ENCODE peak calls at places on chromosomes 7 and 10, in eight cellular contexts. One of them, this sample, is unnamed.

GRCh38 chr7:115676080-115676479 is 354.5 kb downstream of the TFEC start:
- DNase-seq in testis: peak; percentile 77
- DNase-seq in fibroblast of mammary gland: peak; percentile 45
- DNase-seq in esophagus muscularis mucosa: no peak
- DNase-seq in left ventricle myocardium inferior: no peak
- DNase-seq in fibroblast of the aortic adventitia: peak; percentile 79
- DNase-seq in B cell: no peak
- DNase-seq in neural crest cell: peak; percentile 3
- DNase-seq in this sample: no peak

GRCh38 chr10:96153065-96153464 is 23.0 kb downstream of the ZNF518A start:
- DNase-seq in fibroblast of mammary gland: no peak
- DNase-seq in B cell: no peak
- DNase-seq in esophagus muscularis mucosa: no peak
- DNase-seq in left ventricle myocardium inferior: no peak
- DNase-seq in neural crest cell: no peak
- DNase-seq in fibroblast of the aortic adventitia: no peak
- DNase-seq in testis: no peak
- DNase-seq in this sample: no peak

GRCh38 chr10:117374506-117375359 is 507 bp downstream of the PDZD8 start:
- DNase-seq in esophagus muscularis mucosa: no peak
- DNase-seq in fibroblast of the aortic adventitia: peak; percentile 45
- DNase-seq in B cell: no peak
- DNase-seq in fibroblast of mammary gland: peak; percentile 41
- DNase-seq in neural crest cell: peak; percentile 37
- DNase-seq in left ventricle myocardium inferior: peak; percentile 55
- DNase-seq in testis: peak; percentile 64
- DNase-seq in this sample: peak; percentile 45

GRCh38 chr7:75617634-75618234 is 121.0 kb downstream of the HIP1 start:
- DNase-seq in fibroblast of mammary gland: no peak
- DNase-seq in left ventricle myocardium inferior: peak; percentile 62
- DNase-seq in fibroblast of the aortic adventitia: no peak
- DNase-seq in esophagus muscularis mucosa: peak; percentile 94
- DNase-seq in neural crest cell: no peak
- DNase-seq in testis: peak; percentile 45
- DNase-seq in B cell: peak; percentile 73
- DNase-seq in this sample: peak; percentile 87

GRCh38 chr7:7185382-7185989 is 3.1 kb downstream of the C1GALT1 start:
- DNase-seq in left ventricle myocardium inferior: no peak
- DNase-seq in testis: no peak
- DNase-seq in B cell: no peak
- DNase-seq in fibroblast of the aortic adventitia: no peak
- DNase-seq in esophagus muscularis mucosa: no peak
- DNase-seq in fibroblast of mammary gland: no peak
- DNase-seq in neural crest cell: no peak
- DNase-seq in this sample: no peak

GRCh38 chr7:137832382-137832781 is 14.4 kb downstream of the DGKI start:
- DNase-seq in left ventricle myocardium inferior: no peak
- DNase-seq in testis: no peak
- DNase-seq in neural crest cell: no peak
- DNase-seq in fibroblast of mammary gland: no peak
- DNase-seq in fibroblast of the aortic adventitia: no peak
- DNase-seq in B cell: no peak
- DNase-seq in esophagus muscularis mucosa: peak; percentile 39
- DNase-seq in this sample: no peak

GRCh38 chr7:87106974-87107612 is 45.2 kb upstream of the DMTF1 start:
- DNase-seq in esophagus muscularis mucosa: no peak
- DNase-seq in B cell: no peak
- DNase-seq in fibroblast of the aortic adventitia: no peak
- DNase-seq in neural crest cell: no peak
- DNase-seq in testis: no peak
- DNase-seq in fibroblast of mammary gland: no peak
- DNase-seq in left ventricle myocardium inferior: no peak
- DNase-seq in this sample: no peak

GRCh38 chr10:6383099-6383812 is 180.5 kb downstream of the PFKFB3 start:
- DNase-seq in fibroblast of the aortic adventitia: peak; percentile 74
- DNase-seq in left ventricle myocardium inferior: no peak
- DNase-seq in fibroblast of mammary gland: peak; percentile 50
- DNase-seq in testis: no peak
- DNase-seq in B cell: no peak
- DNase-seq in neural crest cell: no peak
- DNase-seq in esophagus muscularis mucosa: peak; percentile 90
- DNase-seq in this sample: no peak

GRCh38 chr7:42876182-42877068 is 35.4 kb downstream of the C7orf25 start:
- DNase-seq in neural crest cell: peak; percentile 72
- DNase-seq in fibroblast of mammary gland: peak; percentile 69
- DNase-seq in B cell: peak; percentile 48
- DNase-seq in fibroblast of the aortic adventitia: peak; percentile 71
- DNase-seq in left ventricle myocardium inferior: no peak
- DNase-seq in esophagus muscularis mucosa: no peak
- DNase-seq in testis: peak; percentile 75
- DNase-seq in this sample: peak; percentile 79

GRCh38 chr7:121420976-121421375 is 24.9 kb upstream of the FAM3C start:
- DNase-seq in fibroblast of mammary gland: no peak
- DNase-seq in testis: no peak
- DNase-seq in esophagus muscularis mucosa: no peak
- DNase-seq in B cell: no peak
- DNase-seq in neural crest cell: no peak
- DNase-seq in fibroblast of the aortic adventitia: no peak
- DNase-seq in left ventricle myocardium inferior: no peak
- DNase-seq in this sample: no peak

GRCh38 chr10:2049560-2049959 is 312.2 kb upstream of the ADARB2 start:
- DNase-seq in neural crest cell: no peak
- DNase-seq in B cell: no peak
- DNase-seq in fibroblast of mammary gland: no peak
- DNase-seq in left ventricle myocardium inferior: no peak
- DNase-seq in testis: no peak
- DNase-seq in esophagus muscularis mucosa: no peak
- DNase-seq in fibroblast of the aortic adventitia: no peak
- DNase-seq in this sample: no peak

GRCh38 chr10:115818015-115818414 is 455.0 kb downstream of the GFRA1 start:
- DNase-seq in left ventricle myocardium inferior: no peak
- DNase-seq in B cell: no peak
- DNase-seq in fibroblast of mammary gland: peak; percentile 25
- DNase-seq in testis: no peak
- DNase-seq in neural crest cell: no peak
- DNase-seq in fibroblast of the aortic adventitia: peak; percentile 8
- DNase-seq in esophagus muscularis mucosa: no peak
- DNase-seq in this sample: no peak

GRCh38 chr7:127819975-127820778 is 168.2 kb downstream of the SND1 start:
- DNase-seq in left ventricle myocardium inferior: no peak
- DNase-seq in fibroblast of mammary gland: peak; percentile 67
- DNase-seq in testis: no peak
- DNase-seq in fibroblast of the aortic adventitia: peak; percentile 57
- DNase-seq in B cell: peak; percentile 14
- DNase-seq in neural crest cell: no peak
- DNase-seq in esophagus muscularis mucosa: no peak
- DNase-seq in this sample: peak; percentile 39

GRCh38 chr7:130868150-130868549 is 134.1 kb upstream of the KLF14 start:
- DNase-seq in neural crest cell: no peak
- DNase-seq in B cell: no peak
- DNase-seq in esophagus muscularis mucosa: no peak
- DNase-seq in fibroblast of mammary gland: no peak
- DNase-seq in left ventricle myocardium inferior: no peak
- DNase-seq in fibroblast of the aortic adventitia: no peak
- DNase-seq in testis: no peak
- DNase-seq in this sample: no peak

DNA sequence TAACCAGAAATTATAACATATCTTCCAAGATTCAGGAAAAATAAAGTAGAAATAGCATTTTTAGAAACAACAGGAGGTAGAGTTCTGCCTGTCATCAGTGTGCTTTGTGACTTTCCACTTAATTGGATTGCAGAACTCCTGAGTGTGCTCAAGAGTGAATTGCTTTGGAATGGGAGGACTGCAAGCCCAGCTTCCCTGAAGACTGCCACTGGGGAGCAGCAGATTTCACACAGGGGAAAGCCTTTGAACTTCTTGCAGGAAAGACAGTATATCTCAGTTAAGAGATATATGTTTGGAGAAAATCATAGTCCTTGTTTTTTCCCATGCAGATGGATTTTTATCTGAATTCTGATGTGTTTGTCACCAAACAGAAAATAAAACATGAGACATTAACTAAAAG is 124.5 kb downstream of the TMEM168 start:
- DNase-seq in neural crest cell: no peak
- DNase-seq in testis: peak; percentile 23
- DNase-seq in fibroblast of mammary gland: peak; percentile 18
- DNase-seq in left ventricle myocardium inferior: no peak
- DNase-seq in fibroblast of the aortic adventitia: peak; percentile 2
- DNase-seq in esophagus muscularis mucosa: no peak
- DNase-seq in B cell: no peak
- DNase-seq in this sample: peak; percentile 18
- TF ChIP-seq CTCF in neural crest cell: peak; percentile 25
- TF ChIP-seq CTCF in testis: no peak
- TF ChIP-seq CTCF in fibroblast of mammary gland: no peak
- TF ChIP-seq CTCF in left ventricle myocardium inferior: peak; percentile 61
- TF ChIP-seq CTCF in fibroblast of the aortic adventitia: no peak
- TF ChIP-seq CTCF in esophagus muscularis mucosa: no peak
- TF ChIP-seq CTCF in B cell: no peak
- TF ChIP-seq CTCF in this sample: no peak

DNA sequence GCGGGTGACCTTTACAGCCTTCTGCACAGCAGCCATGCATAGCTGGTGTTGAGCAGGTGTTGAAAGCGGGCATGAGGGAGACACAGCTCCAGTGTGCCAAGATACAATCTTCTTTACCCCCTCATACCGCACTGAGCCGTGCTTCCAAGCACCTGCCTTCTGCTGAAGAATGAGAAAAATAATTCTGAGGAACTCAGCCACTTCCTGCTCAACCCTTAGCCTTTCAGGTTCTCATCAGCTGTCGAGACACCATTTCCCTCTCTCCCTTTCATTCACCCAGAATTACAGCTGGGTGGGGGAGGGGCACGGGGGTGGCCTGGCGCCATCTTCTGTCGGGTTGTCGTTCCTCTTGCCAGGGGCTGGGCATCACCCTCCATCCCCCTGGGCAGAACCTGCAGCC is 58.6 kb downstream of the COL13A1 start:
- DNase-seq in left ventricle myocardium inferior: no peak
- DNase-seq in B cell: no peak
- DNase-seq in esophagus muscularis mucosa: no peak
- DNase-seq in fibroblast of the aortic adventitia: no peak
- DNase-seq in fibroblast of mammary gland: no peak
- DNase-seq in neural crest cell: no peak
- DNase-seq in testis: no peak
- DNase-seq in this sample: no peak
- TF ChIP-seq CTCF in left ventricle myocardium inferior: no peak
- TF ChIP-seq CTCF in B cell: no peak
- TF ChIP-seq CTCF in esophagus muscularis mucosa: no peak
- TF ChIP-seq CTCF in fibroblast of the aortic adventitia: no peak
- TF ChIP-seq CTCF in fibroblast of mammary gland: no peak
- TF ChIP-seq CTCF in neural crest cell: no peak
- TF ChIP-seq CTCF in testis: no peak
- TF ChIP-seq CTCF in this sample: no peak

DNA sequence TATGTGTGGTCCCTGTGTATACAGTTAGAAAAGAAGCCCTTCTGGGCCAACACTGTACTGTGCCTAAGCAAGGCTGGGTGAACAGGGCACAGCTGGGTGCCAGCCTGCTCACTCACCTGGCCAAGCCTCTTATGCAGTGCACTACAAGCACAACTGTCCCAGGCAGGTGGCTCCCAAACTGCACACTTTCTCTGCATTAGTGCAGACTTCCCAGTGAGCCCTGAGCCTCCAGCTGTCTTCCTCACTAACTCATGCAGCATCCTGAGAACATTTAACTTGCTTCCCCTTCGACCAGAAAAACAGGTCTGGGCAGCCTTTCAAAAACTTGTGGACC is 21.9 kb downstream of the TMEM72 start:
- DNase-seq in esophagus muscularis mucosa: no peak
- DNase-seq in fibroblast of mammary gland: no peak
- DNase-seq in testis: no peak
- DNase-seq in neural crest cell: no peak
- DNase-seq in fibroblast of the aortic adventitia: no peak
- DNase-seq in B cell: no peak
- DNase-seq in left ventricle myocardium inferior: no peak
- DNase-seq in this sample: peak; percentile 3
- TF ChIP-seq CTCF in esophagus muscularis mucosa: no peak
- TF ChIP-seq CTCF in fibroblast of mammary gland: no peak
- TF ChIP-seq CTCF in testis: no peak
- TF ChIP-seq CTCF in neural crest cell: no peak
- TF ChIP-seq CTCF in fibroblast of the aortic adventitia: no peak
- TF ChIP-seq CTCF in B cell: no peak
- TF ChIP-seq CTCF in left ventricle myocardium inferior: no peak
- TF ChIP-seq CTCF in this sample: no peak

DNA sequence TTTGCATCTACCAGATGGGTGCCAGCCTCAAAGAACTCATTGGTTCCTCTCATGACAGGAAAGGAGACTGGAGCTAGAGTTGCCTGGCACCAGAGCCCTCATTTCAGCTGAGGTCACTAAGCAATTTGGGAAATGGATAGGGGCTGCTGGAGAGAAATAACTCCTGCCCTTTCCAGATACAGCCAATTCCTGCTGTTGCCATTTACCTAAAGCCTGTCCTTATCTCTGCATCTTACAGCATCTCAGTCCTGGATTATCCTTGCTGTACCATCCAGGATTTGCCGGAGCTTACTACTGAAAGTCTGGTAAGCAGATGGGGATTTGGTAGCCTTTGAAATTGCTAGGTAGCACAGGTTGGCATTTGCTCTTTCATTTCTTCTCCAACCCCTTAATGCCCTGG is 31.9 kb upstream of the SMKR1 start:
- DNase-seq in fibroblast of the aortic adventitia: no peak
- DNase-seq in left ventricle myocardium inferior: no peak
- DNase-seq in testis: no peak
- DNase-seq in B cell: no peak
- DNase-seq in esophagus muscularis mucosa: no peak
- DNase-seq in neural crest cell: no peak
- DNase-seq in fibroblast of mammary gland: no peak
- DNase-seq in this sample: no peak
- TF ChIP-seq CTCF in fibroblast of the aortic adventitia: no peak
- TF ChIP-seq CTCF in left ventricle myocardium inferior: no peak
- TF ChIP-seq CTCF in testis: no peak
- TF ChIP-seq CTCF in B cell: no peak
- TF ChIP-seq CTCF in esophagus muscularis mucosa: no peak
- TF ChIP-seq CTCF in neural crest cell: no peak
- TF ChIP-seq CTCF in fibroblast of mammary gland: no peak
- TF ChIP-seq CTCF in this sample: no peak

GRCh38 chr7:100190059-100190711 is 12.5 kb downstream of the STAG3 start:
- DNase-seq in neural crest cell: no peak
- DNase-seq in testis: no peak
- DNase-seq in fibroblast of the aortic adventitia: peak; percentile 80
- DNase-seq in left ventricle myocardium inferior: no peak
- DNase-seq in fibroblast of mammary gland: peak; percentile 56
- DNase-seq in esophagus muscularis mucosa: no peak
- DNase-seq in B cell: no peak
- DNase-seq in this sample: peak; percentile 44
- TF ChIP-seq CTCF in neural crest cell: peak; percentile 55
- TF ChIP-seq CTCF in testis: peak; percentile 53
- TF ChIP-seq CTCF in fibroblast of the aortic adventitia: peak; percentile 55
- TF ChIP-seq CTCF in left ventricle myocardium inferior: peak; percentile 50
- TF ChIP-seq CTCF in fibroblast of mammary gland: peak; percentile 49
- TF ChIP-seq CTCF in esophagus muscularis mucosa: peak; percentile 28
- TF ChIP-seq CTCF in B cell: peak; percentile 74
- TF ChIP-seq CTCF in this sample: peak; percentile 46

GRCh38 chr10:60456053-60456452 is 66.4 kb upstream of the ANK3 start:
- DNase-seq in neural crest cell: no peak
- DNase-seq in B cell: no peak
- DNase-seq in left ventricle myocardium inferior: no peak
- DNase-seq in esophagus muscularis mucosa: no peak
- DNase-seq in testis: no peak
- DNase-seq in fibroblast of the aortic adventitia: no peak
- DNase-seq in fibroblast of mammary gland: peak; percentile 51
- DNase-seq in this sample: peak; percentile 74
- TF ChIP-seq CTCF in neural crest cell: no peak
- TF ChIP-seq CTCF in B cell: no peak
- TF ChIP-seq CTCF in left ventricle myocardium inferior: no peak
- TF ChIP-seq CTCF in esophagus muscularis mucosa: no peak
- TF ChIP-seq CTCF in testis: no peak
- TF ChIP-seq CTCF in fibroblast of the aortic adventitia: no peak
- TF ChIP-seq CTCF in fibroblast of mammary gland: peak; percentile 43
- TF ChIP-seq CTCF in this sample: peak; percentile 21

This sample was measured in MCF 10A.